ENCODE peak calls at places on chromosomes 7 and 10, in seven cellular contexts. V is OCI-M1; J is HTR-8/SVneo; U is memory B cell; C is AG20443; H is activated naive CD4-positive, alpha-beta T cell; T is activated CD4-positive, CD25-positive, alpha-beta regulatory T cell treated with anti-CD3 and anti-CD28 coated beads, Interleukin-2, amount 50 U/mL, for 16 hours. B is an unnamed sample.

GRCh38 chr7:121595949-121596692 is 200.0 kb upstream of the FAM3C start:
- DNase-seq in T (no peak), U (no peak), J (no peak), C (no peak), H (no peak), V (no peak), B (no peak)

GRCh38 chr10:29648114-29648982 is 13.6 kb upstream of the SVIL start:
- DNase-seq in U (no peak), T (no peak), H (no peak), J (no peak), C (peak), V (peak), B (no peak)

GRCh38 chr10:78231930-78232329 is 198.3 kb downstream of the RPS24 start:
- DNase-seq in C (peak), J (no peak), H (no peak), U (no peak), T (no peak), V (no peak), B (no peak)

GRCh38 chr7:54981913-54982312 is 36.9 kb upstream of the EGFR start:
- DNase-seq in H (no peak), C (no peak), T (no peak), V (no peak), U (no peak), J (no peak), B (no peak)

GRCh38 chr10:30883116-30883515 is 148.5 kb downstream of the ZNF438 start:
- DNase-seq in H (no peak), U (no peak), C (no peak), T (no peak), V (no peak), J (no peak), B (no peak)

GRCh38 chr10:48547061-48547895 is 57.6 kb downstream of the ARHGAP22 start:
- DNase-seq in V (no peak), J (no peak), C (no peak), U (no peak), H (no peak), T (no peak), B (no peak)

GRCh38 chr7:101506531-101506930 is 122.6 kb downstream of the MYL10 start:
- DNase-seq in V (no peak), C (no peak), J (no peak), U (no peak), H (no peak), T (no peak), B (no peak)

GRCh38 chr10:11874568-11875182 is 51.5 kb downstream of the PROSER2 start:
- DNase-seq in H (no peak), C (no peak), V (peak), J (no peak), U (no peak), T (no peak), B (no peak)

GRCh38 chr10:85648279-85648754 is 718.3 kb downstream of the GRID1 start:
- DNase-seq in U (no peak), C (no peak), T (no peak), H (no peak), V (no peak), J (no peak), B (no peak)

GRCh38 chr7:27491534-27491933 is 171.1 kb downstream of the HIBADH start:
- DNase-seq in H (no peak), U (no peak), T (no peak), J (no peak), V (no peak), C (no peak), B (no peak)

GRCh38 chr7:138918756-138919155 is 62.4 kb downstream of the KIAA1549 start:
- DNase-seq in J (no peak), C (no peak), H (no peak), V (no peak), T (no peak), U (no peak), B (no peak)

GRCh38 chr7:49038821-49039358 is 114.5 kb downstream of the CDC14C start:
- DNase-seq in T (no peak), H (no peak), V (no peak), J (no peak), U (no peak), C (no peak), B (no peak)

GRCh38 chr7:132755538-132756481 is 179.5 kb upstream of the PLXNA4 start:
- DNase-seq in V (no peak), C (no peak), J (no peak), T (no peak), H (no peak), U (no peak), B (no peak)

B was measured in cerebellar nuclear complex.